ENCODE peak calls at places on chromosomes 16 and 17, in ten cellular contexts. S, M, Q, F, Z, X, T, I, N and K are unnamed samples.
A peak's percentile ranks its signal among the peaks of the same experiment; 100 is the strongest.

GRCh38 chr17:752002-752619 is at the start of gene GEMIN4:
- DNase-seq in S (peak; percentile 61), M (peak; percentile 98), Q (peak; percentile 91), F (peak; percentile 100), Z (peak; percentile 87), X (peak; percentile 100), T (peak; percentile 70), I (peak; percentile 92), N (peak; percentile 80), K (peak; percentile 99)

GRCh38 chr17:75109047-75109406 is 742 bp upstream of the ARMC7 start:
- DNase-seq in S (no peak), M (peak; percentile 34), Q (no peak), F (no peak), Z (no peak), X (no peak), T (no peak), I (no peak), N (no peak), K (peak; percentile 67)

GRCh38 chr17:11627301-11627700 is 29.0 kb downstream of the DNAH9 start:
- DNase-seq in S (no peak), M (no peak), Q (no peak), F (no peak), Z (no peak), X (no peak), T (no peak), I (no peak), N (no peak), K (no peak)

GRCh38 chr17:72931163-72931562 is 161.3 kb downstream of the SLC39A11 start:
- DNase-seq in S (no peak), M (peak; percentile 40), Q (no peak), F (no peak), Z (no peak), X (no peak), T (no peak), I (no peak), N (peak; percentile 25), K (no peak)

GRCh38 chr17:73399056-73399455 is 87.3 kb upstream of the CDC42EP4 start:
- DNase-seq in S (no peak), M (no peak), Q (no peak), F (no peak), Z (no peak), X (no peak), T (no peak), I (no peak), N (no peak), K (no peak)

GRCh38 chr17:21573961-21574610 is 118.2 kb upstream of the KCNJ18 start:
- DNase-seq in S (peak; percentile 43), M (peak; percentile 58), Q (peak; percentile 70), F (peak; percentile 85), Z (peak; percentile 9), X (no peak), T (no peak), I (no peak), N (peak; percentile 85), K (peak; percentile 81)

GRCh38 chr17:67441052-67441738 is 64.1 kb downstream of the PITPNC1 start:
- DNase-seq in S (no peak), M (peak; percentile 86), Q (peak; percentile 21), F (peak; percentile 48), Z (no peak), X (no peak), T (peak; percentile 6), I (peak; percentile 58), N (no peak), K (no peak)

GRCh38 chr16:10494343-10495030 is 85.9 kb downstream of the EMP2 start:
- DNase-seq in S (no peak), M (peak; percentile 55), Q (no peak), F (no peak), Z (no peak), X (no peak), T (no peak), I (no peak), N (no peak), K (no peak)

GRCh38 chr17:68441064-68441770 is 16.1 kb downstream of the WIPI1 start:
- DNase-seq in S (no peak), M (no peak), Q (no peak), F (no peak), Z (no peak), X (no peak), T (no peak), I (no peak), N (no peak), K (no peak)